ENCODE peak calls at places on chromosomes 5 and 9, in six cellular contexts. K, I, S, H, V and N are unnamed samples.
A peak's percentile ranks its signal among the peaks of the same experiment; 100 is the strongest.

GRCh38 chr5:105230516-105230915 is 1667.9 kb upstream of the NUDT12 start:
- DNase-seq in V (no peak), K (no peak), I (no peak), S (no peak), H (no peak), N (no peak)

GRCh38 chr5:33843579-33843978 is 48.2 kb downstream of the ADAMTS12 start:
- DNase-seq in I (no peak), S (no peak), H (peak; percentile 84), V (no peak), K (peak; percentile 92), N (no peak)

GRCh38 chr5:139141841-139142240 is 56.3 kb downstream of the SIL1 start:
- DNase-seq in S (no peak), V (no peak), H (peak; percentile 82), K (peak; percentile 85), I (peak; percentile 87), N (peak; percentile 81)

GRCh38 chr5:61784337-61784736 is 452.3 kb downstream of the ZSWIM6 start:
- DNase-seq in K (peak; percentile 1), I (no peak), S (no peak), H (peak; percentile 4), V (no peak), N (no peak)

GRCh38 chr5:163506726-163507125 is 1.3 kb downstream of the MAT2B start:
- DNase-seq in S (no peak), K (peak; percentile 71), H (peak; percentile 37), V (no peak), I (no peak), N (no peak)

GRCh38 chr9:97749928-97750327 is 52.8 kb upstream of the XPA start:
- DNase-seq in S (no peak), I (no peak), V (no peak), K (no peak), H (no peak), N (no peak)

GRCh38 chr5:141326088-141326854 is 4.0 kb upstream of the PCDHGA1 start:
- DNase-seq in V (peak; percentile 88), H (peak; percentile 83), K (peak; percentile 81), I (peak; percentile 32), S (no peak), N (peak; percentile 83)

GRCh38 chr5:168790691-168791230 is 211.6 kb upstream of the PANK3 start:
- DNase-seq in V (no peak), H (no peak), K (no peak), S (no peak), I (no peak), N (no peak)

GRCh38 chr5:1418921-1419280 is 26.3 kb downstream of the SLC6A3 start:
- DNase-seq in I (no peak), K (no peak), H (no peak), V (no peak), S (peak; percentile 1), N (no peak)

GRCh38 chr9:79764377-79764776 is 192.6 kb downstream of the TLE4 start:
- DNase-seq in I (no peak), K (peak; percentile 90), V (no peak), S (no peak), H (peak; percentile 64), N (no peak)

GRCh38 chr9:3746296-3747275 is 220.8 kb upstream of the RFX3 start:
- DNase-seq in V (no peak), I (no peak), K (peak; percentile 91), S (no peak), H (peak; percentile 69), N (no peak)

GRCh38 chr9:131608469-131609115 is 63.3 kb downstream of the PRRT1B start:
- DNase-seq in I (peak; percentile 87), H (peak; percentile 90), K (peak; percentile 88), S (peak; percentile 85), V (peak; percentile 89), N (peak; percentile 91)

GRCh38 chr5:181181650-181182565 is 23.1 kb downstream of the TRIM7 start:
- DNase-seq in K (peak; percentile 80), I (peak; percentile 82), H (peak; percentile 81), V (peak; percentile 92), S (no peak), N (peak; percentile 78)

GRCh38 chr9:74521009-74521408 is 23.9 kb downstream of the RORB start:
- DNase-seq in H (no peak), I (no peak), K (no peak), S (no peak), V (no peak), N (no peak)

GRCh38 chr5:180072556-180072955 is 997 bp upstream of the RNF130 start:
- DNase-seq in K (no peak), H (no peak), V (peak; percentile 42), S (peak; percentile 82), I (no peak), N (no peak)

GRCh38 chr5:180070726-180071417 is 687 bp downstream of the RNF130 start:
- DNase-seq in K (peak; percentile 63), I (peak; percentile 36), V (peak; percentile 56), S (no peak), H (peak; percentile 62), N (no peak)

GRCh38 chr5:180071418-180072255 is at the start of gene RNF130:
- DNase-seq in I (peak; percentile 95), S (peak; percentile 98), K (peak; percentile 93), H (peak; percentile 95), V (peak; percentile 95), N (peak; percentile 97)

GRCh38 chr5:180074462-180074861 is 2.9 kb upstream of the RNF130 start:
- DNase-seq in K (no peak), S (no peak), V (no peak), I (no peak), H (no peak), N (no peak)

GRCh38 chr5:180072256-180072548 is 643 bp upstream of the RNF130 start:
- DNase-seq in S (no peak), H (no peak), K (no peak), I (no peak), V (no peak), N (no peak)
- H3K4me3 ChIP-seq in S (peak overlapping the region; percentile 69), H (no peak overlapping the region), K (no peak overlapping the region), I (peak overlapping the region; percentile 96), V (peak overlapping the region; percentile 91), N (no peak overlapping the region)

DNA sequence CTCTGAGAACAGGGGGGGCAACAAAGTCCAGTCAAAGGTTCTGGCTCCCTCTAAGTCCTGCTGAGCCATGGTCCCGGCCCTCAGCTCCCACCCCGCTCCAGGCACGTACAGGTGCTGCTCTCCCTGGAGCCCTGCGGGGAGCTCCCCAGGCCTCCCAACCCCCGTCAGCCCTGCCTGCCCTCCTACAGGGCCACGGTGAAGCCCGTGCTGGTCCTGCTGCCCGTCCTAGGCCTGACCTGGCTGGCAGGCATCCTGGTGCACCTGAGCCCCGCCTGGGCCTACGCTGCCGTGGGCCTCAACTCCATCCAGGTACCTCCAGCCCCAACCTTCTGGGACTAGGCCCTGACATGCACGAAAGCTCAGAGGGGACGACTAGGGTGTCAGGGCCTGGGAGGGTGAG is 20.1 kb downstream of the ADGRD2 start:
- DNase-seq in I (no peak), V (no peak), K (no peak), S (peak; percentile 65), H (no peak), N (no peak)
- H3K4me3 ChIP-seq in I (no peak overlapping the region), V (no peak overlapping the region), K (no peak overlapping the region), S (no peak overlapping the region), H (no peak overlapping the region), N (no peak overlapping the region)

GRCh38 chr5:150642991-150643710 is 2.7 kb downstream of the SYNPO start:
- DNase-seq in I (no peak), V (no peak), K (peak; percentile 38), S (peak; percentile 32), H (no peak), N (peak; percentile 36)
- H3K4me3 ChIP-seq in I (peak overlapping the region; percentile 4), V (no peak overlapping the region), K (peak overlapping the region; percentile 51), S (peak overlapping the region; percentile 21), H (peak overlapping the region; percentile 60), N (no peak overlapping the region)

GRCh38 chr9:112555844-112556482 is 69.3 kb downstream of the KIAA1958 start:
- DNase-seq in I (peak; percentile 68), H (no peak), K (no peak), S (no peak), V (no peak), N (no peak)
- H3K4me3 ChIP-seq in I (no peak overlapping the region), H (no peak overlapping the region), K (no peak overlapping the region), S (no peak overlapping the region), V (no peak overlapping the region), N (no peak overlapping the region)

DNA sequence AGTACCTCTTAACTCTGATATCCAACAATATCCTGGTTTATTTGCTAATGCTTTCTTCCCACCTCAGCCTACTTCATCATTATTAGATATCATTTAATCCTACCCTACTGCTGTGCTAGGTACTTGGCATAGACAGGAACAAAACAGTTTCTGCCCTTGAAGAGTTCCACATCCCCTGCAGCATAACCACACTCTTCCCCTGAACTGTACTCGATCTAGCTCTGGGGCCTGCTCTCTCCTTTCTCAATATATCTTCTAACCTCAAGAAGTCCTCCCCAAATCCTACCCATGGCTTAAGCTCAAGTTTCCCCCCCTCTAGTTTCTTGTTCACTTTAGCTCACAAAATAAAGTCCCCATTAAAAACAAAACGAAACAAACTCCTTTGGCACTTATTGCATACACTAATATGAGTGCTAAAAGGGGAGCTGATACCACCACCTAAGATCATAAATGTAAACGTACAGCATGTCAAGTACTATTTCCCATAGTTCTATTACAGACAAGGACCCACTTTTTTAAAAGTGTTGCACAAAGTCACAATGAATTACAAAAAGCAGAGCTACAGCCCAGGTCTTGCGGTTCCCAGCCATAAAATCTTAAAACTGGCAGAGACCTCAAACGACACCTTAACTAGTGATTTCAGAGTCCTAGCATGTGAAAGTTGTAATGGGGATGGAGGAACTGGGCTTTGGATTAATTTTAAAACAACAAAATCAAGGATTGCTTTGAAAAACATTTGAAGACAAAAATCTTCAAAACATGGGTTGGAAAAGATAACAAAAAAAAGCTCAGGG is 80.7 kb downstream of the PTPDC1 start:
- DNase-seq in H (no peak), V (no peak), I (no peak), S (no peak), K (no peak), N (no peak)
- H3K4me3 ChIP-seq in H (no peak overlapping the region), V (peak overlapping the region; percentile 39), I (peak overlapping the region; percentile 64), S (peak overlapping the region; percentile 43), K (no peak overlapping the region), N (peak overlapping the region; percentile 15)